ENCODE peak calls at places on chromosome 4, in four cellular contexts. X is HFF-Myc, Q is NCI-H2029, P is NCI-H510A treated with DMSO at 0.1 percent for 48 hours. G is an unnamed sample.
A peak's percentile ranks its signal among the peaks of the same experiment; 100 is the strongest.

GRCh38 chr4:123233409-123233808 is 163.2 kb upstream of the SPRY1 start:
- DNase-seq in X (no peak), Q (no peak), P (no peak), G (no peak)

GRCh38 chr4:175772170-175772685 is 39.8 kb downstream of the GPM6A start:
- DNase-seq in X (no peak), Q (no peak), P (no peak), G (no peak)

GRCh38 chr4:125244848-125245450 is 69.8 kb upstream of the FAT4 start:
- DNase-seq in X (no peak), Q (no peak), P (no peak), G (no peak)

GRCh38 chr4:46270986-46271596 is 118.8 kb downstream of the GABRA2 start:
- DNase-seq in X (no peak), Q (no peak), P (peak; percentile 9), G (peak; percentile 19)

GRCh38 chr4:41977709-41978108 is 3.8 kb upstream of the DCAF4L1 start:
- DNase-seq in X (peak; percentile 26), Q (no peak), P (no peak), G (no peak)

GRCh38 chr4:107247738-107248137 is 211.6 kb upstream of the DKK2 start:
- DNase-seq in X (no peak), Q (no peak), P (no peak), G (no peak)

GRCh38 chr4:75786526-75786925 is 62.1 kb downstream of the USO1 start:
- DNase-seq in X (no peak), Q (no peak), P (no peak), G (no peak)

GRCh38 chr4:114512595-114513295 is 85.9 kb upstream of the UGT8 start:
- DNase-seq in X (no peak), Q (no peak), P (no peak), G (peak; percentile 36)